ENCODE peak calls at places on chromosomes 13 and 19, in four cellular contexts. T is Panc1; C is CD8-positive, alpha-beta memory T cell; Z is heart right ventricle. E is an unnamed sample.

GRCh38 chr19:17379221-17379631 is 2.1 kb upstream of the PLVAP start:
- DNase-seq in T (no peak), C (no peak), Z (no peak), E (peak; percentile 49)

GRCh38 chr13:87331178-87331577 is 340.0 kb upstream of the SLITRK5 start:
- DNase-seq in T (no peak), C (no peak), Z (peak; percentile 34), E (no peak)

GRCh38 chr19:56133858-56134654 is 7.0 kb upstream of the ZNF444 start:
- DNase-seq in T (no peak), C (no peak), Z (no peak), E (peak; percentile 49)

GRCh38 chr13:93409001-93409400 is 182.4 kb downstream of the GPC6 start:
- DNase-seq in T (no peak), C (no peak), Z (no peak), E (peak; percentile 29)

GRCh38 chr19:14393303-14393702 is 12.1 kb downstream of the ADGRE5 start:
- DNase-seq in T (no peak), C (no peak), Z (no peak), E (no peak)

GRCh38 chr13:46628622-46629365 is 75.8 kb downstream of the LRCH1 start:
- DNase-seq in T (no peak), C (no peak), Z (no peak), E (no peak)

GRCh38 chr19:46842791-46843190 is 7.9 kb downstream of the AP2S1 start:
- DNase-seq in T (no peak), C (no peak), Z (no peak), E (no peak)

GRCh38 chr13:73521291-73521626 is 462.5 kb downstream of the KLF5 start:
- DNase-seq in T (no peak), C (no peak), Z (no peak), E (no peak)

DNA sequence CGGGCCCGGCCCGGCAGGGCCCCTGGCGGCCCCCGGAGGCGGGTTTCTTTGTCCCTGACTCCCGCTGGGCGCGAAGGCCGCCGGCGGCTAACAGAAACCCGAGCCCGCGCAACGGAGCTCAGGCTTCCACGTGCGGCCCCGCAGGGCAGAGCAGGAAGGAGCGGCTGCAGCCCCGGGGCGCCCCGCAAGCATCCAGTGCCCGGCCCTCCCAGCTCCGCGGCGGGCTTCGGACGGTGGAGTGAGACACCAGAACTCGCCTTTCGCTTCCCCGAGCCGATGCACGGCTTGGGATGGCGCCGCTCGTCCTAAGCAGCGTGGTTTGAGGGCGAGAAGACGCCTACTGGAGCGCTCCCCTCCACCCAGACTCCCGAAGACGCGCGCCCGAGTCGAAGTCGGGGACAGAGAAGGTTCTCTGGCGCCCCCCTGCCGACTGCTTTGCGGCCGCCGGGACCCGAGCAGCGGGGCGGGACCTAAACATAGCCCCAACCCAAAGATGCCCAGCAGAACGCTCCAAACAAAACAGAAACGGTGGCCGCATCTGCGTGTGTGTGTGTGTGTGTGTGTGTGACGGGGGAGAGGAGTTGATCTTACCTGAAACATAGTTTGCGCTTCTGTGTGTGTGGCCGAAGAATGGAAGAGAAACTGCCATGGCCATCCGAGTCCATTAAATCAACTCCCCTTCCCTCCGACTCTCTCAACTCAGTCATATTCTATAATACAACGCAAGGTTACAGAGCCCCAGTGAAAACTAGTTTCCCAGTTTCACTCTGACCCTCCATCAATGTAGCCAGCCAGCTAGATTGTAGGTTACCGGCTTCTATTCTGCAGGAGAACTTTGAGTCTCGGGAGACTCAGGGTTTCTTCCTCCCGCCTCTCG is 629 bp upstream of the FGF9 start:
- DNase-seq in T (no peak), C (peak; percentile 60), Z (peak; percentile 35), E (peak; percentile 83)
- H3K4me1 ChIP-seq in T (peaks cover 3% of the 10 kb centered on the region), C (peaks cover 32% of the 10 kb centered on the region), Z (peaks cover 47% of the 10 kb centered on the region), E (no peaks in the 10 kb centered on the region)

GRCh38 chr19:40750035-40750284 is 317 bp downstream of the ACTMAP start:
- DNase-seq in T (no peak), C (no peak), Z (no peak), E (no peak)
- H3K4me1 ChIP-seq in T (peaks cover 10% of the 10 kb centered on the region), C (peaks cover 27% of the 10 kb centered on the region), Z (peaks cover 63% of the 10 kb centered on the region), E (peaks cover 16% of the 10 kb centered on the region)

GRCh38 chr19:38656171-38656981 is 8.9 kb downstream of the ACTN4 start:
- DNase-seq in T (no peak), C (peak; percentile 80), Z (no peak), E (peak; percentile 91)
- H3K4me1 ChIP-seq in T (peaks cover 100% of the 10 kb centered on the region), C (peaks cover 58% of the 10 kb centered on the region), Z (peaks cover 100% of the 10 kb centered on the region), E (peaks cover 78% of the 10 kb centered on the region)

DNA sequence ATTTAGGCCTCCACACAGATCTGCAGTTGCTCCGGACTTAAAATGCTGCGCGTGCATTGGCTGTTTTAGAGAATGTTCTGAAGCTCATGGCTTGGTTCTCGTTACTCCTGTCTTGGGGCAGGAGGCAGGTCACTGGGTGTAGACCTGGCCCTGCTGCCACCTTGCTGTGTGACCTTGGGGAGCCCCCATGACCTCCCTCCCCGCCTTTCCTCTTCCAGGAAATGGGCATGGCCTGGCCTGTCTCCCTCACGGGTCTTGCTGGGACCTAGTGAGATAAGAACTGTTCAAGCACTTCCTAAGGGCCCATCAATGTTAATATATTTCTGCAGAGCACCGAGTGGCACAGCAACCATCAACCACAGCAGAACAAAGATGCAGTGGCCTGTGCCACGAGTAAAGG is 49.4 kb downstream of the KLF2 start:
- DNase-seq in T (no peak), C (no peak), Z (no peak), E (no peak)
- H3K4me1 ChIP-seq in T (no peaks in the 10 kb centered on the region), C (peaks cover 93% of the 10 kb centered on the region), Z (peaks cover 57% of the 10 kb centered on the region), E (peaks cover 13% of the 10 kb centered on the region)

GRCh38 chr19:35742121-35742724 is at the start of gene IGFLR1:
- DNase-seq in T (no peak), C (peak; percentile 65), Z (no peak), E (no peak)
- H3K4me1 ChIP-seq in T (peaks cover 28% of the 10 kb centered on the region), C (peaks cover 54% of the 10 kb centered on the region), Z (peaks cover 53% of the 10 kb centered on the region), E (peaks cover 3% of the 10 kb centered on the region)

GRCh38 chr19:30146346-30146745 is 204.3 kb downstream of the URI1 start:
- DNase-seq in T (no peak), C (no peak), Z (no peak), E (no peak)

GRCh38 chr19:30144794-30145193 is 202.8 kb downstream of the URI1 start:
- DNase-seq in T (no peak), C (no peak), Z (no peak), E (no peak)

GRCh38 chr19:30148039-30148438 is 206.0 kb downstream of the URI1 start:
- DNase-seq in T (no peak), C (no peak), Z (no peak), E (no peak)

GRCh38 chr19:30145467-30145866 is 203.4 kb downstream of the URI1 start:
- DNase-seq in T (no peak), C (no peak), Z (no peak), E (no peak)

GRCh38 chr19:30144242-30144758 is 202.3 kb downstream of the URI1 start:
- DNase-seq in T (no peak), C (no peak), Z (no peak), E (no peak)
- H3K4me1 ChIP-seq in T (no peaks in the 10 kb centered on the region), C (no peaks in the 10 kb centered on the region), Z (no peaks in the 10 kb centered on the region), E (no peaks in the 10 kb centered on the region)

E was measured in cardiac muscle cell.